ENCODE peak calls at places on chromosomes 16 and 17, in eight cellular contexts. One of them, this sample, is unnamed.

GRCh38 chr16:66900721-66901441 is 17.8 kb downstream of the CDH16 start:
- DNase-seq in NCI-H1694: no peak
- DNase-seq in left cardiac atrium: peak
- DNase-seq in endodermal cell: no peak
- DNase-seq in HCT116: no peak
- DNase-seq in skeletal muscle cell: no peak
- DNase-seq in NCI-H2081: no peak
- DNase-seq in NCI-H748 treated with DMSO at 0.1 percent for 48 hours: no peak
- DNase-seq in this sample: peak

GRCh38 chr17:61425682-61426481 is 26.2 kb downstream of the TBX2 start:
- DNase-seq in NCI-H1694: peak
- DNase-seq in endodermal cell: peak
- DNase-seq in NCI-H748 treated with DMSO at 0.1 percent for 48 hours: no peak
- DNase-seq in HCT116: peak
- DNase-seq in NCI-H2081: no peak
- DNase-seq in left cardiac atrium: no peak
- DNase-seq in skeletal muscle cell: no peak
- DNase-seq in this sample: no peak

GRCh38 chr16:2429771-2430663 is 770 bp downstream of the CCNF start:
- DNase-seq in NCI-H1694: no peak
- DNase-seq in NCI-H748 treated with DMSO at 0.1 percent for 48 hours: no peak
- DNase-seq in NCI-H2081: no peak
- DNase-seq in HCT116: no peak
- DNase-seq in left cardiac atrium: no peak
- DNase-seq in endodermal cell: peak
- DNase-seq in skeletal muscle cell: no peak
- DNase-seq in this sample: peak

GRCh38 chr16:13939821-13940220 is 19.9 kb downstream of the ERCC4 start:
- DNase-seq in NCI-H1694: no peak
- DNase-seq in left cardiac atrium: no peak
- DNase-seq in NCI-H2081: no peak
- DNase-seq in HCT116: no peak
- DNase-seq in endodermal cell: no peak
- DNase-seq in NCI-H748 treated with DMSO at 0.1 percent for 48 hours: no peak
- DNase-seq in skeletal muscle cell: no peak
- DNase-seq in this sample: no peak

GRCh38 chr17:19502517-19502916 is 31.1 kb upstream of the SLC47A1 start:
- DNase-seq in NCI-H748 treated with DMSO at 0.1 percent for 48 hours: no peak
- DNase-seq in endodermal cell: no peak
- DNase-seq in HCT116: no peak
- DNase-seq in left cardiac atrium: no peak
- DNase-seq in skeletal muscle cell: no peak
- DNase-seq in NCI-H1694: no peak
- DNase-seq in NCI-H2081: no peak
- DNase-seq in this sample: no peak

GRCh38 chr17:3770471-3770870 is 30.5 kb downstream of the ITGAE start:
- DNase-seq in NCI-H2081: no peak
- DNase-seq in skeletal muscle cell: no peak
- DNase-seq in left cardiac atrium: no peak
- DNase-seq in HCT116: no peak
- DNase-seq in NCI-H1694: no peak
- DNase-seq in endodermal cell: peak
- DNase-seq in NCI-H748 treated with DMSO at 0.1 percent for 48 hours: no peak
- DNase-seq in this sample: no peak

GRCh38 chr16:86665319-86665675 is 86.9 kb downstream of the FOXL1 start:
- DNase-seq in NCI-H1694: no peak
- DNase-seq in skeletal muscle cell: peak
- DNase-seq in NCI-H748 treated with DMSO at 0.1 percent for 48 hours: no peak
- DNase-seq in HCT116: no peak
- DNase-seq in NCI-H2081: no peak
- DNase-seq in left cardiac atrium: no peak
- DNase-seq in endodermal cell: no peak
- DNase-seq in this sample: peak

GRCh38 chr17:44561237-44561623 is 3.9 kb downstream of the FZD2 start:
- DNase-seq in HCT116: no peak
- DNase-seq in endodermal cell: no peak
- DNase-seq in skeletal muscle cell: no peak
- DNase-seq in NCI-H748 treated with DMSO at 0.1 percent for 48 hours: no peak
- DNase-seq in left cardiac atrium: no peak
- DNase-seq in NCI-H1694: no peak
- DNase-seq in NCI-H2081: no peak
- DNase-seq in this sample: no peak

GRCh38 chr16:80993293-80993691 is 13.4 kb downstream of the CMC2 start:
- DNase-seq in NCI-H1694: no peak
- DNase-seq in NCI-H2081: no peak
- DNase-seq in NCI-H748 treated with DMSO at 0.1 percent for 48 hours: no peak
- DNase-seq in left cardiac atrium: no peak
- DNase-seq in endodermal cell: no peak
- DNase-seq in skeletal muscle cell: peak
- DNase-seq in HCT116: no peak
- DNase-seq in this sample: peak

GRCh38 chr16:2846511-2847310 is 11.3 kb downstream of the PRSS22 start:
- DNase-seq in NCI-H748 treated with DMSO at 0.1 percent for 48 hours: no peak
- DNase-seq in NCI-H2081: no peak
- DNase-seq in HCT116: no peak
- DNase-seq in NCI-H1694: no peak
- DNase-seq in endodermal cell: peak
- DNase-seq in left cardiac atrium: no peak
- DNase-seq in skeletal muscle cell: peak
- DNase-seq in this sample: peak

GRCh38 chr16:72894291-72895151 is 153.4 kb downstream of the ZFHX3 start:
- DNase-seq in HCT116: no peak
- DNase-seq in NCI-H1694: peak
- DNase-seq in NCI-H2081: peak
- DNase-seq in left cardiac atrium: peak
- DNase-seq in endodermal cell: no peak
- DNase-seq in NCI-H748 treated with DMSO at 0.1 percent for 48 hours: no peak
- DNase-seq in skeletal muscle cell: no peak
- DNase-seq in this sample: peak

GRCh38 chr17:29113334-29113733 is 66.9 kb downstream of the MYO18A start:
- DNase-seq in skeletal muscle cell: no peak
- DNase-seq in HCT116: no peak
- DNase-seq in left cardiac atrium: no peak
- DNase-seq in NCI-H1694: peak
- DNase-seq in NCI-H2081: no peak
- DNase-seq in NCI-H748 treated with DMSO at 0.1 percent for 48 hours: no peak
- DNase-seq in endodermal cell: peak
- DNase-seq in this sample: no peak

GRCh38 chr17:35298639-35299038 is 55.8 kb downstream of the SLFN5 start:
- DNase-seq in HCT116: no peak
- DNase-seq in NCI-H748 treated with DMSO at 0.1 percent for 48 hours: no peak
- DNase-seq in endodermal cell: no peak
- DNase-seq in skeletal muscle cell: no peak
- DNase-seq in NCI-H2081: no peak
- DNase-seq in left cardiac atrium: no peak
- DNase-seq in NCI-H1694: no peak
- DNase-seq in this sample: no peak

GRCh38 chr16:87791295-87792204 is 25.8 kb upstream of the KLHDC4 start:
- DNase-seq in NCI-H748 treated with DMSO at 0.1 percent for 48 hours: no peak
- DNase-seq in skeletal muscle cell: no peak
- DNase-seq in HCT116: no peak
- DNase-seq in NCI-H2081: no peak
- DNase-seq in left cardiac atrium: no peak
- DNase-seq in NCI-H1694: no peak
- DNase-seq in endodermal cell: peak
- DNase-seq in this sample: no peak

GRCh38 chr16:84484579-84485254 is 19.7 kb downstream of the MEAK7 start:
- DNase-seq in HCT116: peak
- DNase-seq in left cardiac atrium: peak
- DNase-seq in NCI-H2081: peak
- DNase-seq in skeletal muscle cell: no peak
- DNase-seq in NCI-H748 treated with DMSO at 0.1 percent for 48 hours: no peak
- DNase-seq in endodermal cell: peak
- DNase-seq in NCI-H1694: no peak
- DNase-seq in this sample: peak

GRCh38 chr16:85911531-85911930 is 12.6 kb downstream of the IRF8 start:
- DNase-seq in endodermal cell: no peak
- DNase-seq in HCT116: no peak
- DNase-seq in skeletal muscle cell: no peak
- DNase-seq in NCI-H2081: no peak
- DNase-seq in NCI-H748 treated with DMSO at 0.1 percent for 48 hours: no peak
- DNase-seq in NCI-H1694: no peak
- DNase-seq in left cardiac atrium: no peak
- DNase-seq in this sample: no peak

GRCh38 chr16:6957676-6958075 is 375.0 kb upstream of the RBFOX1 start:
- DNase-seq in left cardiac atrium: no peak
- DNase-seq in HCT116: no peak
- DNase-seq in endodermal cell: no peak
- DNase-seq in NCI-H1694: no peak
- DNase-seq in NCI-H2081: no peak
- DNase-seq in NCI-H748 treated with DMSO at 0.1 percent for 48 hours: no peak
- DNase-seq in skeletal muscle cell: no peak
- DNase-seq in this sample: no peak

GRCh38 chr16:87411375-87412271 is 19.5 kb downstream of the MAP1LC3B start:
- DNase-seq in left cardiac atrium: no peak
- DNase-seq in NCI-H1694: no peak
- DNase-seq in endodermal cell: peak
- DNase-seq in HCT116: no peak
- DNase-seq in skeletal muscle cell: no peak
- DNase-seq in NCI-H748 treated with DMSO at 0.1 percent for 48 hours: no peak
- DNase-seq in NCI-H2081: no peak
- DNase-seq in this sample: no peak

GRCh38 chr16:3945751-3946603 is 65.5 kb upstream of the CREBBP start:
- DNase-seq in HCT116: peak
- DNase-seq in endodermal cell: peak
- DNase-seq in skeletal muscle cell: peak
- DNase-seq in left cardiac atrium: peak
- DNase-seq in NCI-H748 treated with DMSO at 0.1 percent for 48 hours: no peak
- DNase-seq in NCI-H2081: no peak
- DNase-seq in NCI-H1694: no peak
- DNase-seq in this sample: peak

GRCh38 chr17:28426081-28426519 is 20.1 kb upstream of the SLC46A1 start:
- DNase-seq in endodermal cell: peak
- DNase-seq in skeletal muscle cell: no peak
- DNase-seq in NCI-H748 treated with DMSO at 0.1 percent for 48 hours: no peak
- DNase-seq in NCI-H2081: no peak
- DNase-seq in left cardiac atrium: no peak
- DNase-seq in HCT116: no peak
- DNase-seq in NCI-H1694: no peak
- DNase-seq in this sample: peak

GRCh38 chr16:86824751-86825310 is 246.5 kb downstream of the FOXL1 start:
- DNase-seq in HCT116: no peak
- DNase-seq in NCI-H748 treated with DMSO at 0.1 percent for 48 hours: no peak
- DNase-seq in NCI-H2081: no peak
- DNase-seq in skeletal muscle cell: peak
- DNase-seq in endodermal cell: peak
- DNase-seq in NCI-H1694: no peak
- DNase-seq in left cardiac atrium: no peak
- DNase-seq in this sample: no peak

GRCh38 chr17:48294989-48295892 is 134.8 kb downstream of the SKAP1 start:
- DNase-seq in endodermal cell: no peak
- DNase-seq in NCI-H2081: no peak
- DNase-seq in skeletal muscle cell: no peak
- DNase-seq in NCI-H1694: no peak
- DNase-seq in NCI-H748 treated with DMSO at 0.1 percent for 48 hours: no peak
- DNase-seq in left cardiac atrium: no peak
- DNase-seq in HCT116: no peak
- DNase-seq in this sample: no peak

GRCh38 chr17:79801156-79802038 is 4.5 kb upstream of the CBX8 start:
- DNase-seq in NCI-H748 treated with DMSO at 0.1 percent for 48 hours: peak
- DNase-seq in skeletal muscle cell: no peak
- DNase-seq in HCT116: peak
- DNase-seq in left cardiac atrium: no peak
- DNase-seq in NCI-H2081: no peak
- DNase-seq in endodermal cell: peak
- DNase-seq in NCI-H1694: no peak
- DNase-seq in this sample: no peak

This sample was measured in adipocyte.